ENCODE peak calls at places on chromosome 18, in five cellular contexts. H is IMR-90, P is GOT3, Y is uterus, S is amniotic stem cell. C is an unnamed sample.

GRCh38 chr18:46042571-46043123 is 29.4 kb downstream of the PSTPIP2 start:
- DNase-seq in Y (no peak), P (no peak), H (peak), S (no peak), C (peak)

GRCh38 chr18:12645751-12646203 is 12.1 kb downstream of the SPIRE1 start:
- DNase-seq in Y (peak), H (peak), S (no peak), P (no peak), C (no peak)

GRCh38 chr18:3183103-3183717 is 36.6 kb downstream of the MYOM1 start:
- DNase-seq in P (no peak), S (no peak), H (no peak), Y (no peak), C (no peak)

GRCh38 chr18:9535430-9535972 is 60.2 kb downstream of the RALBP1 start:
- DNase-seq in P (no peak), Y (peak), S (peak), H (peak), C (no peak)

GRCh38 chr18:60466671-60467070 is 94.1 kb upstream of the MC4R start:
- DNase-seq in S (peak), P (no peak), H (no peak), Y (no peak), C (no peak)

GRCh38 chr18:48142994-48143393 is 212.5 kb upstream of the SMAD2 start:
- DNase-seq in P (no peak), H (no peak), Y (no peak), S (no peak), C (no peak)

GRCh38 chr18:3451989-3452749 is 2.2 kb downstream of the TGIF1 start:
- DNase-seq in Y (peak), H (peak), P (no peak), S (no peak), C (peak)

GRCh38 chr18:48842259-48843061 is 108.3 kb downstream of the SMAD7 start:
- DNase-seq in H (no peak), P (no peak), S (no peak), Y (peak), C (peak)

GRCh38 chr18:29840101-29840500 is 1202.4 kb downstream of the DSC3 start:
- DNase-seq in S (no peak), Y (no peak), H (peak), P (no peak), C (no peak)

GRCh38 chr18:36934884-36935283 is 106.0 kb downstream of the KIAA1328 start:
- DNase-seq in P (no peak), Y (no peak), H (peak), S (no peak), C (no peak)

GRCh38 chr18:77061291-77061945 is 71.2 kb downstream of the MBP start:
- DNase-seq in S (no peak), H (peak), P (no peak), Y (no peak), C (peak)

GRCh38 chr18:11113046-11113548 is 36.3 kb downstream of the PIEZO2 start:
- DNase-seq in P (no peak), H (no peak), Y (no peak), S (no peak), C (no peak)

GRCh38 chr18:75029456-75029855 is 179.5 kb downstream of the PTGR3 start:
- DNase-seq in H (no peak), P (no peak), Y (no peak), S (no peak), C (peak)

GRCh38 chr18:62751341-62751821 is 36.0 kb downstream of the PHLPP1 start:
- DNase-seq in P (no peak), S (no peak), Y (no peak), H (peak), C (no peak)

GRCh38 chr18:70377857-70378701 is 89.2 kb downstream of the SOCS6 start:
- DNase-seq in P (no peak), Y (no peak), H (no peak), S (no peak), C (no peak)

GRCh38 chr18:30687501-30687900 is 355.0 kb downstream of the DSC3 start:
- DNase-seq in Y (no peak), P (no peak), H (no peak), S (no peak), C (no peak)

GRCh38 chr18:46213295-46213694 is 109.1 kb downstream of the HAUS1 start:
- DNase-seq in P (no peak), Y (no peak), S (no peak), H (no peak), C (no peak)

GRCh38 chr18:79625195-79625923 is 54.2 kb upstream of the CTDP1 start:
- DNase-seq in P (no peak), H (peak), Y (peak), S (no peak), C (no peak)

GRCh38 chr18:32237024-32237423 is 47.2 kb downstream of the MEP1B start:
- DNase-seq in S (no peak), H (no peak), P (no peak), Y (no peak), C (no peak)

GRCh38 chr18:48735070-48735676 is 196.3 kb downstream of the CTIF start:
- DNase-seq in S (no peak), H (peak), Y (no peak), P (no peak), C (no peak)

GRCh38 chr18:47899107-47899840 is 31.2 kb downstream of the SMAD2 start:
- DNase-seq in P (no peak), H (peak), S (no peak), Y (no peak), C (no peak)

GRCh38 chr18:11362856-11363255 is 213.5 kb upstream of the PIEZO2 start:
- DNase-seq in H (no peak), P (no peak), Y (no peak), S (no peak), C (no peak)

GRCh38 chr18:46497129-46497528 is 159.9 kb downstream of the LOXHD1 start:
- DNase-seq in P (no peak), S (no peak), Y (no peak), H (no peak), C (peak)

GRCh38 chr18:53115876-53116585 is 776.0 kb downstream of the DCC start:
- DNase-seq in S (no peak), P (no peak), H (no peak), Y (no peak), C (no peak)

GRCh38 chr18:59051470-59052165 is 88.1 kb upstream of the SEC11C start:
- DNase-seq in S (no peak), Y (no peak), H (no peak), P (no peak), C (no peak)

GRCh38 chr18:74577019-74577418 is 20.7 kb upstream of the ZNF407 start:
- DNase-seq in H (no peak), S (no peak), Y (no peak), P (no peak), C (no peak)

GRCh38 chr18:63336366-63337099 is 17.0 kb upstream of the BCL2 start:
- DNase-seq in Y (no peak), P (no peak), H (peak), S (peak), C (no peak)

C was measured in activated CD4-positive, alpha-beta memory T cell treated with anti-CD3 and anti-CD28 coated beads for 36 hours.